ENCODE peak calls at places on chromosome 7, in seven cellular contexts. One of them, this sample, is unnamed. For H3K27me3, the result is how much of the 10 kb centered on the place peaks cover.

GRCh38 chr7:45000096-45001032 is at the start of gene CCM2:
- DNase-seq in CD8-positive, alpha-beta T cell: no peak
- DNase-seq in stomach: peak
- DNase-seq in heart right ventricle: peak
- DNase-seq in fibroblast of lung: peak
- DNase-seq in pancreas: peak
- DNase-seq in aorta: peak
- DNase-seq in this sample: peak

GRCh38 chr7:159092701-159093121 is 52.0 kb downstream of the VIPR2 start:
- DNase-seq in pancreas: no peak
- DNase-seq in stomach: peak
- DNase-seq in CD8-positive, alpha-beta T cell: peak
- DNase-seq in aorta: peak
- DNase-seq in fibroblast of lung: no peak
- DNase-seq in heart right ventricle: no peak
- DNase-seq in this sample: no peak

GRCh38 chr7:33612434-33612833 is 292.9 kb upstream of the BMPER start:
- DNase-seq in fibroblast of lung: no peak
- DNase-seq in CD8-positive, alpha-beta T cell: no peak
- DNase-seq in heart right ventricle: no peak
- DNase-seq in stomach: no peak
- DNase-seq in aorta: no peak
- DNase-seq in pancreas: no peak
- DNase-seq in this sample: no peak

GRCh38 chr7:139725077-139725476 is 52.7 kb downstream of the HIPK2 start:
- DNase-seq in heart right ventricle: no peak
- DNase-seq in pancreas: no peak
- DNase-seq in CD8-positive, alpha-beta T cell: no peak
- DNase-seq in stomach: no peak
- DNase-seq in aorta: peak
- DNase-seq in fibroblast of lung: peak
- DNase-seq in this sample: no peak

GRCh38 chr7:135661311-135662122 is 797 bp upstream of the STMP1 start:
- DNase-seq in CD8-positive, alpha-beta T cell: no peak
- DNase-seq in aorta: no peak
- DNase-seq in stomach: peak
- DNase-seq in fibroblast of lung: no peak
- DNase-seq in pancreas: no peak
- DNase-seq in heart right ventricle: no peak
- DNase-seq in this sample: no peak

GRCh38 chr7:101631224-101631714 is 2.2 kb upstream of the MYL10 start:
- DNase-seq in CD8-positive, alpha-beta T cell: no peak
- DNase-seq in stomach: no peak
- DNase-seq in aorta: no peak
- DNase-seq in pancreas: no peak
- DNase-seq in heart right ventricle: no peak
- DNase-seq in fibroblast of lung: no peak
- DNase-seq in this sample: no peak

GRCh38 chr7:148927141-148927540 is 43.0 kb upstream of the EZH2 start:
- DNase-seq in stomach: no peak
- DNase-seq in fibroblast of lung: no peak
- DNase-seq in CD8-positive, alpha-beta T cell: no peak
- DNase-seq in pancreas: no peak
- DNase-seq in aorta: no peak
- DNase-seq in heart right ventricle: no peak
- DNase-seq in this sample: no peak

GRCh38 chr7:14839307-14839706 is 63.2 kb downstream of the DGKB start:
- DNase-seq in stomach: no peak
- DNase-seq in CD8-positive, alpha-beta T cell: no peak
- DNase-seq in fibroblast of lung: no peak
- DNase-seq in aorta: no peak
- DNase-seq in pancreas: no peak
- DNase-seq in heart right ventricle: no peak
- DNase-seq in this sample: no peak

GRCh38 chr7:131741446-131741845 is 185.0 kb upstream of the PODXL start:
- DNase-seq in heart right ventricle: no peak
- DNase-seq in stomach: no peak
- DNase-seq in aorta: no peak
- DNase-seq in fibroblast of lung: no peak
- DNase-seq in pancreas: no peak
- DNase-seq in CD8-positive, alpha-beta T cell: no peak
- DNase-seq in this sample: no peak

GRCh38 chr7:64035388-64035787 is 9.8 kb upstream of the ZNF727 start:
- DNase-seq in heart right ventricle: no peak
- DNase-seq in stomach: no peak
- DNase-seq in fibroblast of lung: no peak
- DNase-seq in pancreas: no peak
- DNase-seq in CD8-positive, alpha-beta T cell: no peak
- DNase-seq in aorta: no peak
- DNase-seq in this sample: no peak

GRCh38 chr7:27148031-27148775 is 629 bp upstream of the HOXA6 start:
- DNase-seq in CD8-positive, alpha-beta T cell: no peak
- DNase-seq in heart right ventricle: no peak
- DNase-seq in aorta: no peak
- DNase-seq in stomach: no peak
- DNase-seq in fibroblast of lung: peak
- DNase-seq in pancreas: peak
- DNase-seq in this sample: peak
- H3K27me3 ChIP-seq in CD8-positive, alpha-beta T cell: half or more
- H3K27me3 ChIP-seq in heart right ventricle: half or more
- H3K27me3 ChIP-seq in aorta: under half
- H3K27me3 ChIP-seq in stomach: half or more
- H3K27me3 ChIP-seq in fibroblast of lung: under half
- H3K27me3 ChIP-seq in pancreas: under half
- H3K27me3 ChIP-seq in this sample: half or more

GRCh38 chr7:28036748-28037147 is 143.8 kb downstream of the JAZF1 start:
- DNase-seq in aorta: no peak
- DNase-seq in fibroblast of lung: no peak
- DNase-seq in CD8-positive, alpha-beta T cell: no peak
- DNase-seq in heart right ventricle: no peak
- DNase-seq in pancreas: no peak
- DNase-seq in stomach: no peak
- DNase-seq in this sample: no peak
- H3K4me3 ChIP-seq in aorta: no peak
- H3K4me3 ChIP-seq in fibroblast of lung: peak
- H3K4me3 ChIP-seq in CD8-positive, alpha-beta T cell: no peak
- H3K4me3 ChIP-seq in heart right ventricle: no peak
- H3K4me3 ChIP-seq in pancreas: no peak
- H3K4me3 ChIP-seq in stomach: no peak
- H3K4me3 ChIP-seq in this sample: no peak

GRCh38 chr7:27211694-27212316 is 11.9 kb upstream of the HOXA13 start:
- DNase-seq in CD8-positive, alpha-beta T cell: no peak
- DNase-seq in heart right ventricle: no peak
- DNase-seq in pancreas: no peak
- DNase-seq in stomach: no peak
- DNase-seq in aorta: no peak
- DNase-seq in fibroblast of lung: no peak
- DNase-seq in this sample: no peak

GRCh38 chr7:27213904-27214586 is 14.2 kb upstream of the HOXA13 start:
- DNase-seq in heart right ventricle: no peak
- DNase-seq in pancreas: no peak
- DNase-seq in aorta: peak
- DNase-seq in CD8-positive, alpha-beta T cell: no peak
- DNase-seq in stomach: no peak
- DNase-seq in fibroblast of lung: no peak
- DNase-seq in this sample: peak

GRCh38 chr7:27214587-27214950 is 14.7 kb upstream of the HOXA13 start:
- DNase-seq in CD8-positive, alpha-beta T cell: no peak
- DNase-seq in fibroblast of lung: no peak
- DNase-seq in stomach: no peak
- DNase-seq in aorta: no peak
- DNase-seq in pancreas: no peak
- DNase-seq in heart right ventricle: no peak
- DNase-seq in this sample: peak

GRCh38 chr7:27212587-27213149 is 12.8 kb upstream of the HOXA13 start:
- DNase-seq in CD8-positive, alpha-beta T cell: no peak
- DNase-seq in stomach: no peak
- DNase-seq in heart right ventricle: no peak
- DNase-seq in fibroblast of lung: no peak
- DNase-seq in aorta: peak
- DNase-seq in pancreas: no peak
- DNase-seq in this sample: no peak

GRCh38 chr7:27213150-27213903 is 13.4 kb upstream of the HOXA13 start:
- DNase-seq in CD8-positive, alpha-beta T cell: no peak
- DNase-seq in fibroblast of lung: no peak
- DNase-seq in stomach: no peak
- DNase-seq in pancreas: no peak
- DNase-seq in heart right ventricle: no peak
- DNase-seq in aorta: peak
- DNase-seq in this sample: peak
- H3K27me3 ChIP-seq in CD8-positive, alpha-beta T cell: under half
- H3K27me3 ChIP-seq in fibroblast of lung: half or more
- H3K27me3 ChIP-seq in stomach: half or more
- H3K27me3 ChIP-seq in pancreas: under half
- H3K27me3 ChIP-seq in heart right ventricle: half or more
- H3K27me3 ChIP-seq in aorta: under half
- H3K27me3 ChIP-seq in this sample: half or more

DNA sequence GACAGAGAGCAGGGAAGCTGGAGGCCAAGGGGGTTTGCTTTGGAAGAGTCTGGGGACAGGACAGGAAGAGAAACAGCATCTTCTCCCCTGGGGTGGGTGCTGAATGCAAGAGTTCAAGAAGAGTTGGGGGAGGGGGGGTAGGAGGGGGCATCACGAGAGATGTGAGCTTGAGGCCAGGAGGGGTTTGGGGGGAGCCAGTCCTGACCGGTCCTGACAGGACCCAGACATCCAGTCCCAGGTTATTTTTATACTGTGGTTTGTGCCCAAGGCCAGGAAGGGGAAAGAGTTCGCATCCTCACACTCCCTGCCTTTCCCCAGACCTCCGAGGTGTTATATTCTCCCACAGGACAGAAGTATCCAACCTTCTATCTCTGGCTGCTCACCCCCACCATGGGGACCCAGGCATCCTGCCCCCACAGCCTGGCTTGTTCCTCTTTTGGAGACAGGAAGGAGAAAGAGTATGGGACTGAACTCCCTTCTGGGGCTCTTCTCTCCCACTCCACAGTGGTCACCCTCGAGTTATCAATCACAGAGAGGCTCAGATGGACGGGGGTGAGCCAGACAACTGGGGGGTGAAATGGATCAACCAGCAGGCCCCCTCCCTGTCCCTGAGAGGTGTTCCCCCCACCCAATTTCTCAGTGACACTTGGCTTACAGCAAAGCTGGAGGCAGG is 2.8 kb downstream of the TSC22D4 start:
- DNase-seq in heart right ventricle: no peak
- DNase-seq in CD8-positive, alpha-beta T cell: no peak
- DNase-seq in pancreas: no peak
- DNase-seq in stomach: no peak
- DNase-seq in aorta: no peak
- DNase-seq in fibroblast of lung: no peak
- DNase-seq in this sample: peak
- H3K4me3 ChIP-seq in heart right ventricle: peak
- H3K4me3 ChIP-seq in CD8-positive, alpha-beta T cell: peak
- H3K4me3 ChIP-seq in pancreas: peak
- H3K4me3 ChIP-seq in stomach: peak
- H3K4me3 ChIP-seq in aorta: no peak
- H3K4me3 ChIP-seq in fibroblast of lung: peak
- H3K4me3 ChIP-seq in this sample: no peak

DNA sequence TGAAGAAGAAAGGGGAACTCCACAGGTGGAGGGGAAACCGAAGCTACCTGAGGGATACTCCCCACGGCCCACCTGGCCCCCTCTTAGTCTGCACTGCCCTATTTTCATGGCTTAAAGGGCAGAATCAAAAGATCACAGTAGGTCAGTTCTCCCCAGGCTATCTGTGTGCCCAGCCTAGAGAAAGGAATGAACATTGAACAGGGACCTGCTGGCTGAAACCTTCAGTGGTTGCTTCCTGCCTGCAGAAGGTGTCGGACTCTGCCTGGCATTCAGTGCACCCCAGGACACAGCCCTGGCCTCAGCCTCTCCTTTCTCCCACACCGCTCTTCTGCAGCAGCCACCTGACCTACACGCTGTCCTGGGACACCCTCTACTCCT is 74.5 kb downstream of the PRKAG2 start:
- DNase-seq in pancreas: no peak
- DNase-seq in fibroblast of lung: no peak
- DNase-seq in CD8-positive, alpha-beta T cell: no peak
- DNase-seq in aorta: peak
- DNase-seq in stomach: no peak
- DNase-seq in heart right ventricle: no peak
- DNase-seq in this sample: no peak
- H3K27me3 ChIP-seq in pancreas: under half
- H3K27me3 ChIP-seq in fibroblast of lung: under half
- H3K27me3 ChIP-seq in CD8-positive, alpha-beta T cell: under half
- H3K27me3 ChIP-seq in aorta: under half
- H3K27me3 ChIP-seq in stomach: under half
- H3K27me3 ChIP-seq in heart right ventricle: under half
- H3K27me3 ChIP-seq in this sample: under half

GRCh38 chr7:157000047-157000726 is 10.3 kb downstream of the MNX1 start:
- DNase-seq in pancreas: no peak
- DNase-seq in stomach: peak
- DNase-seq in CD8-positive, alpha-beta T cell: no peak
- DNase-seq in aorta: no peak
- DNase-seq in heart right ventricle: no peak
- DNase-seq in fibroblast of lung: no peak
- DNase-seq in this sample: peak
- H3K4me3 ChIP-seq in pancreas: peak
- H3K4me3 ChIP-seq in stomach: peak
- H3K4me3 ChIP-seq in CD8-positive, alpha-beta T cell: no peak
- H3K4me3 ChIP-seq in aorta: peak
- H3K4me3 ChIP-seq in heart right ventricle: peak
- H3K4me3 ChIP-seq in fibroblast of lung: no peak
- H3K4me3 ChIP-seq in this sample: peak

GRCh38 chr7:128363261-128363721 is 1.8 kb upstream of the PRRT4 start:
- DNase-seq in fibroblast of lung: no peak
- DNase-seq in stomach: no peak
- DNase-seq in aorta: no peak
- DNase-seq in CD8-positive, alpha-beta T cell: no peak
- DNase-seq in pancreas: no peak
- DNase-seq in heart right ventricle: no peak
- DNase-seq in this sample: no peak

GRCh38 chr7:128365432-128365831 is 3.9 kb upstream of the PRRT4 start:
- DNase-seq in aorta: no peak
- DNase-seq in heart right ventricle: no peak
- DNase-seq in fibroblast of lung: no peak
- DNase-seq in CD8-positive, alpha-beta T cell: no peak
- DNase-seq in pancreas: no peak
- DNase-seq in stomach: no peak
- DNase-seq in this sample: no peak

GRCh38 chr7:128364166-128364565 is 2.7 kb upstream of the PRRT4 start:
- DNase-seq in aorta: no peak
- DNase-seq in stomach: no peak
- DNase-seq in CD8-positive, alpha-beta T cell: no peak
- DNase-seq in heart right ventricle: no peak
- DNase-seq in pancreas: no peak
- DNase-seq in fibroblast of lung: no peak
- DNase-seq in this sample: no peak

GRCh38 chr7:128366986-128367385 is 5.5 kb upstream of the PRRT4 start:
- DNase-seq in aorta: no peak
- DNase-seq in fibroblast of lung: no peak
- DNase-seq in heart right ventricle: no peak
- DNase-seq in CD8-positive, alpha-beta T cell: no peak
- DNase-seq in stomach: no peak
- DNase-seq in pancreas: no peak
- DNase-seq in this sample: no peak

DNA sequence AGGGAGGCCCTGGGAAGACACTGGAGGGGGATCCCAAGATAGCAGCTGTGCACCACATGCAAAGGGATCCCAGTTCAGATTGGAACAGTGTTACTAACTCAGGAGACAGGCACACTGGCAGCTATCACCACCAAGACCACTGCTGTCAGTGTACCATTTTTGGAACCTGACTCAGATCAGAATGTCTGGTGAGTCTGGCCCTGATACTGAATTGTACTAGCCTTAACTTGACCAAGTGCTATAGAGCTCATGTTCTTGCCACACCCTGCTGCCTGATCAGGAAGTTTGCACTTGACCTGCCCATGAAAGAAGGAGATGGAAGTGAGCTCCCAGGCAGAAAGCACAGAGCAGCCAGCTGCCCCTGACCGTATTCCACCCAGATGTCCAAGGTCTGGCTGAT is 4.8 kb upstream of the PRRT4 start:
- DNase-seq in aorta: no peak
- DNase-seq in stomach: no peak
- DNase-seq in heart right ventricle: no peak
- DNase-seq in CD8-positive, alpha-beta T cell: no peak
- DNase-seq in pancreas: no peak
- DNase-seq in fibroblast of lung: no peak
- DNase-seq in this sample: no peak
- H3K27me3 ChIP-seq in aorta: under half
- H3K27me3 ChIP-seq in stomach: under half
- H3K27me3 ChIP-seq in heart right ventricle: under half
- H3K27me3 ChIP-seq in CD8-positive, alpha-beta T cell: under half
- H3K27me3 ChIP-seq in pancreas: under half
- H3K27me3 ChIP-seq in fibroblast of lung: under half
- H3K27me3 ChIP-seq in this sample: half or more

This sample was measured in H7.